ENCODE peak calls at places on chromosomes 13 and 19, in seven cellular contexts. One of them, this sample, is unnamed.
A peak's percentile ranks its signal among the peaks of the same experiment; 100 is the strongest.

GRCh38 chr19:47779524-47780214 is 1.2 kb downstream of the SELENOW start:
- DNase-seq in GM23338: no peak
- DNase-seq in ascending aorta: peak; percentile 84
- DNase-seq in esophagus squamous epithelium: no peak
- DNase-seq in adrenal gland: no peak
- DNase-seq in lung: no peak
- DNase-seq in IMR-90: no peak
- DNase-seq in this sample: no peak

GRCh38 chr19:1860133-1860775 is 3.1 kb downstream of the KLF16 start:
- DNase-seq in esophagus squamous epithelium: no peak
- DNase-seq in ascending aorta: no peak
- DNase-seq in adrenal gland: no peak
- DNase-seq in GM23338: peak; percentile 73
- DNase-seq in IMR-90: peak; percentile 81
- DNase-seq in lung: no peak
- DNase-seq in this sample: peak; percentile 67

GRCh38 chr13:106078191-106078590 is 457.3 kb downstream of the EFNB2 start:
- DNase-seq in IMR-90: peak; percentile 49
- DNase-seq in GM23338: peak; percentile 14
- DNase-seq in esophagus squamous epithelium: no peak
- DNase-seq in adrenal gland: no peak
- DNase-seq in lung: no peak
- DNase-seq in ascending aorta: no peak
- DNase-seq in this sample: no peak

GRCh38 chr19:15436012-15436825 is 13.5 kb downstream of the WIZ start:
- DNase-seq in GM23338: peak; percentile 43
- DNase-seq in esophagus squamous epithelium: no peak
- DNase-seq in lung: no peak
- DNase-seq in adrenal gland: no peak
- DNase-seq in ascending aorta: no peak
- DNase-seq in IMR-90: no peak
- DNase-seq in this sample: no peak

GRCh38 chr13:34731486-34731885 is 210.6 kb upstream of the NBEA start:
- DNase-seq in GM23338: no peak
- DNase-seq in esophagus squamous epithelium: no peak
- DNase-seq in IMR-90: no peak
- DNase-seq in lung: no peak
- DNase-seq in ascending aorta: no peak
- DNase-seq in adrenal gland: no peak
- DNase-seq in this sample: peak; percentile 75

GRCh38 chr19:28934626-28935025 is 278.3 kb downstream of the UQCRFS1 start:
- DNase-seq in esophagus squamous epithelium: no peak
- DNase-seq in GM23338: no peak
- DNase-seq in ascending aorta: no peak
- DNase-seq in IMR-90: peak; percentile 40
- DNase-seq in adrenal gland: no peak
- DNase-seq in lung: no peak
- DNase-seq in this sample: no peak

GRCh38 chr13:112572408-112572807 is 15.5 kb downstream of the TUBGCP3 start:
- DNase-seq in IMR-90: peak; percentile 18
- DNase-seq in GM23338: no peak
- DNase-seq in adrenal gland: no peak
- DNase-seq in lung: no peak
- DNase-seq in ascending aorta: no peak
- DNase-seq in esophagus squamous epithelium: no peak
- DNase-seq in this sample: no peak

GRCh38 chr13:94176576-94176975 is 302.9 kb downstream of the DCT start:
- DNase-seq in GM23338: no peak
- DNase-seq in lung: no peak
- DNase-seq in adrenal gland: no peak
- DNase-seq in esophagus squamous epithelium: no peak
- DNase-seq in IMR-90: no peak
- DNase-seq in ascending aorta: no peak
- DNase-seq in this sample: no peak

GRCh38 chr13:60448907-60449510 is 52.0 kb downstream of the TDRD3 start:
- DNase-seq in IMR-90: peak; percentile 68
- DNase-seq in esophagus squamous epithelium: no peak
- DNase-seq in ascending aorta: no peak
- DNase-seq in lung: no peak
- DNase-seq in adrenal gland: peak; percentile 29
- DNase-seq in GM23338: peak; percentile 66
- DNase-seq in this sample: peak; percentile 5

GRCh38 chr19:13748169-13748884 is 16.0 kb upstream of the MRI1 start:
- DNase-seq in esophagus squamous epithelium: no peak
- DNase-seq in IMR-90: peak; percentile 74
- DNase-seq in ascending aorta: no peak
- DNase-seq in lung: no peak
- DNase-seq in adrenal gland: peak; percentile 64
- DNase-seq in GM23338: peak; percentile 43
- DNase-seq in this sample: no peak

GRCh38 chr13:74774252-74774651 is 640.0 kb upstream of the KLF12 start:
- DNase-seq in esophagus squamous epithelium: no peak
- DNase-seq in adrenal gland: no peak
- DNase-seq in IMR-90: peak; percentile 75
- DNase-seq in lung: no peak
- DNase-seq in ascending aorta: no peak
- DNase-seq in GM23338: no peak
- DNase-seq in this sample: no peak

GRCh38 chr13:92734068-92734467 is 492.5 kb upstream of the GPC6 start:
- DNase-seq in lung: no peak
- DNase-seq in IMR-90: no peak
- DNase-seq in adrenal gland: no peak
- DNase-seq in esophagus squamous epithelium: no peak
- DNase-seq in ascending aorta: no peak
- DNase-seq in GM23338: no peak
- DNase-seq in this sample: no peak

GRCh38 chr13:25886438-25887214 is 165.2 kb downstream of the SHISA2 start:
- DNase-seq in IMR-90: peak; percentile 44
- DNase-seq in esophagus squamous epithelium: no peak
- DNase-seq in ascending aorta: no peak
- DNase-seq in GM23338: no peak
- DNase-seq in adrenal gland: no peak
- DNase-seq in lung: no peak
- DNase-seq in this sample: no peak

GRCh38 chr13:76965759-76966421 is 17.6 kb downstream of the ACOD1 start:
- DNase-seq in esophagus squamous epithelium: no peak
- DNase-seq in GM23338: no peak
- DNase-seq in ascending aorta: peak; percentile 72
- DNase-seq in lung: no peak
- DNase-seq in IMR-90: peak; percentile 61
- DNase-seq in adrenal gland: peak; percentile 43
- DNase-seq in this sample: no peak

GRCh38 chr13:101916108-101916757 is 463.8 kb downstream of the ITGBL1 start:
- DNase-seq in esophagus squamous epithelium: no peak
- DNase-seq in IMR-90: no peak
- DNase-seq in ascending aorta: no peak
- DNase-seq in adrenal gland: no peak
- DNase-seq in GM23338: peak; percentile 81
- DNase-seq in lung: no peak
- DNase-seq in this sample: peak; percentile 89

GRCh38 chr13:30158774-30159445 is 148.4 kb downstream of the KATNAL1 start:
- DNase-seq in lung: no peak
- DNase-seq in ascending aorta: no peak
- DNase-seq in esophagus squamous epithelium: no peak
- DNase-seq in GM23338: no peak
- DNase-seq in adrenal gland: no peak
- DNase-seq in IMR-90: peak; percentile 71
- DNase-seq in this sample: no peak

GRCh38 chr19:4288091-4288777 is 9.2 kb downstream of the SHD start:
- DNase-seq in esophagus squamous epithelium: no peak
- DNase-seq in GM23338: peak; percentile 59
- DNase-seq in lung: no peak
- DNase-seq in IMR-90: no peak
- DNase-seq in adrenal gland: no peak
- DNase-seq in ascending aorta: no peak
- DNase-seq in this sample: no peak

GRCh38 chr13:40694426-40694825 is 28.0 kb upstream of the FOXO1 start:
- DNase-seq in esophagus squamous epithelium: no peak
- DNase-seq in lung: no peak
- DNase-seq in IMR-90: no peak
- DNase-seq in ascending aorta: no peak
- DNase-seq in GM23338: no peak
- DNase-seq in adrenal gland: no peak
- DNase-seq in this sample: no peak

GRCh38 chr19:38852231-38853044 is 2.7 kb upstream of the HNRNPL start:
- DNase-seq in lung: peak; percentile 67
- DNase-seq in esophagus squamous epithelium: no peak
- DNase-seq in GM23338: peak; percentile 78
- DNase-seq in IMR-90: peak; percentile 79
- DNase-seq in ascending aorta: peak; percentile 80
- DNase-seq in adrenal gland: peak; percentile 77
- DNase-seq in this sample: peak; percentile 49

GRCh38 chr13:62294210-62294609 is 878.6 kb upstream of the PCDH20 start:
- DNase-seq in esophagus squamous epithelium: no peak
- DNase-seq in adrenal gland: no peak
- DNase-seq in IMR-90: peak; percentile 18
- DNase-seq in ascending aorta: no peak
- DNase-seq in GM23338: no peak
- DNase-seq in lung: no peak
- DNase-seq in this sample: no peak

GRCh38 chr13:98445340-98446233 is 131.3 kb downstream of the STK24 start:
- DNase-seq in IMR-90: peak; percentile 41
- DNase-seq in ascending aorta: peak; percentile 81
- DNase-seq in GM23338: peak; percentile 91
- DNase-seq in lung: peak; percentile 66
- DNase-seq in esophagus squamous epithelium: no peak
- DNase-seq in adrenal gland: peak; percentile 66
- DNase-seq in this sample: peak; percentile 87

DNA sequence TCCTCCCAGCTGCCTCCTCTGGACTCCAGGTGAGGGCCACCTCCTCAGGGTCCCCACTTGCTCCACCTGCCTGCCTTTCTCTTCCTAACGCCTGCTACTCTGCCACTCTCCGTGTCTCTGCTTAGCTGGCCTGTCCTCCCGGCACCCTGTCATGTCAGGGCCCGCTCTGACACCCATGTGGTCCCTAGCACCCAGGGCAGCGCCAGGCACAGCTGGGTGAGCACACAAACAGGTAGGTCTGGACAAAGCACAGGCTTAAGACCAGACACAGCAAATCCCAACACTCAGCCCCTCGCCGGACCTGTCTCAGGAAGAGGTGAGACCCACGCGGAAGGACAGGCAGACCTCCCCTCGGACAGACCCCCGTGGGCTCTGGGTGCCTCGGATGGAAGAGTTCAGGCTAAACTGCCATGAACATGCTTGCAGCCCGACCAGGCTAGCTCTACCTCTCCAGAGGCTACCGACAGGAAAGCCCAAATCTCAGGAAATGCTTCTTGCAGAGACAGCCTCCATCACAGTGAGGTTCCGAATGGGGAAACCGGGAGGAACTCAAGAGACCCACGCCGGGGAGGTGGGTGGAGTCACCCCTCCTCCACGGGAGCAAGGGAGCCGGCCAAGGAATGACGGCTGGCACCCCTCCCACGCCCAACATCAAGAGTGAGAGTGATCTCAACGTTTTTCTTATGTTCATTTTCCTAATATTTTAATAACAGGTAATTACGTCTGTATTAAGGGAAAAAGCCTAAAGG is 12.5 kb downstream of the ZNF787 start:
- DNase-seq in GM23338: no peak
- DNase-seq in lung: no peak
- DNase-seq in esophagus squamous epithelium: no peak
- DNase-seq in adrenal gland: no peak
- DNase-seq in ascending aorta: no peak
- DNase-seq in IMR-90: peak; percentile 12
- DNase-seq in this sample: no peak
- H3K4me3 ChIP-seq in GM23338: no peak overlapping the region
- H3K4me3 ChIP-seq in lung: no peak overlapping the region
- H3K4me3 ChIP-seq in esophagus squamous epithelium: no peak overlapping the region
- H3K4me3 ChIP-seq in adrenal gland: no peak overlapping the region
- H3K4me3 ChIP-seq in ascending aorta: peak overlapping the region; percentile 17
- H3K4me3 ChIP-seq in IMR-90: no peak overlapping the region
- H3K4me3 ChIP-seq in this sample: no peak overlapping the region

GRCh38 chr19:5588441-5588840 is 20.7 kb upstream of the TINCR start:
- DNase-seq in adrenal gland: no peak
- DNase-seq in IMR-90: no peak
- DNase-seq in esophagus squamous epithelium: no peak
- DNase-seq in ascending aorta: no peak
- DNase-seq in lung: no peak
- DNase-seq in GM23338: no peak
- DNase-seq in this sample: no peak
- H3K27me3 ChIP-seq in adrenal gland: no peaks in the 10 kb centered on the region
- H3K27me3 ChIP-seq in IMR-90: no peaks in the 10 kb centered on the region
- H3K27me3 ChIP-seq in esophagus squamous epithelium: no peaks in the 10 kb centered on the region
- H3K27me3 ChIP-seq in ascending aorta: no peaks in the 10 kb centered on the region
- H3K27me3 ChIP-seq in lung: no peaks in the 10 kb centered on the region
- H3K27me3 ChIP-seq in GM23338: no peaks in the 10 kb centered on the region
- H3K27me3 ChIP-seq in this sample: no peaks in the 10 kb centered on the region

GRCh38 chr19:46521241-46521640 is 25.6 kb upstream of the PNMA8B start:
- DNase-seq in adrenal gland: no peak
- DNase-seq in ascending aorta: no peak
- DNase-seq in lung: no peak
- DNase-seq in esophagus squamous epithelium: no peak
- DNase-seq in GM23338: no peak
- DNase-seq in IMR-90: no peak
- DNase-seq in this sample: no peak
- H3K4me3 ChIP-seq in adrenal gland: no peak overlapping the region
- H3K4me3 ChIP-seq in ascending aorta: no peak overlapping the region
- H3K4me3 ChIP-seq in lung: no peak overlapping the region
- H3K4me3 ChIP-seq in esophagus squamous epithelium: no peak overlapping the region
- H3K4me3 ChIP-seq in GM23338: no peak overlapping the region
- H3K4me3 ChIP-seq in IMR-90: no peak overlapping the region
- H3K4me3 ChIP-seq in this sample: no peak overlapping the region

GRCh38 chr19:44748426-44749254 is at the start of gene BCL3:
- DNase-seq in GM23338: peak; percentile 25
- DNase-seq in esophagus squamous epithelium: no peak
- DNase-seq in lung: peak; percentile 77
- DNase-seq in ascending aorta: peak; percentile 77
- DNase-seq in adrenal gland: peak; percentile 75
- DNase-seq in IMR-90: no peak
- DNase-seq in this sample: peak; percentile 34

GRCh38 chr19:44747739-44748425 is 626 bp upstream of the BCL3 start:
- DNase-seq in IMR-90: peak; percentile 61
- DNase-seq in adrenal gland: peak; percentile 78
- DNase-seq in esophagus squamous epithelium: no peak
- DNase-seq in lung: peak; percentile 79
- DNase-seq in GM23338: peak; percentile 71
- DNase-seq in ascending aorta: peak; percentile 78
- DNase-seq in this sample: no peak

GRCh38 chr19:44750713-44751112 is 2.2 kb downstream of the BCL3 start:
- DNase-seq in IMR-90: no peak
- DNase-seq in ascending aorta: no peak
- DNase-seq in adrenal gland: no peak
- DNase-seq in esophagus squamous epithelium: no peak
- DNase-seq in lung: no peak
- DNase-seq in GM23338: no peak
- DNase-seq in this sample: no peak

GRCh38 chr19:44749318-44749717 is 810 bp downstream of the BCL3 start:
- DNase-seq in GM23338: no peak
- DNase-seq in esophagus squamous epithelium: no peak
- DNase-seq in adrenal gland: no peak
- DNase-seq in ascending aorta: no peak
- DNase-seq in lung: no peak
- DNase-seq in IMR-90: no peak
- DNase-seq in this sample: no peak

GRCh38 chr19:44749994-44750393 is 1.5 kb downstream of the BCL3 start:
- DNase-seq in esophagus squamous epithelium: no peak
- DNase-seq in lung: no peak
- DNase-seq in adrenal gland: no peak
- DNase-seq in GM23338: no peak
- DNase-seq in IMR-90: no peak
- DNase-seq in ascending aorta: no peak
- DNase-seq in this sample: no peak
- H3K27me3 ChIP-seq in esophagus squamous epithelium: no peaks in the 10 kb centered on the region
- H3K27me3 ChIP-seq in lung: no peaks in the 10 kb centered on the region
- H3K27me3 ChIP-seq in adrenal gland: no peaks in the 10 kb centered on the region
- H3K27me3 ChIP-seq in GM23338: peaks cover 95% of the 10 kb centered on the region
- H3K27me3 ChIP-seq in IMR-90: no peaks in the 10 kb centered on the region
- H3K27me3 ChIP-seq in ascending aorta: no peaks in the 10 kb centered on the region
- H3K27me3 ChIP-seq in this sample: no peaks in the 10 kb centered on the region

GRCh38 chr19:36851898-36852297 is 1.2 kb downstream of the ZNF345 start:
- DNase-seq in esophagus squamous epithelium: no peak
- DNase-seq in IMR-90: no peak
- DNase-seq in GM23338: no peak
- DNase-seq in ascending aorta: no peak
- DNase-seq in lung: no peak
- DNase-seq in adrenal gland: no peak
- DNase-seq in this sample: no peak
- H3K4me3 ChIP-seq in esophagus squamous epithelium: no peak overlapping the region
- H3K4me3 ChIP-seq in IMR-90: no peak overlapping the region
- H3K4me3 ChIP-seq in GM23338: peak overlapping the region; percentile 73
- H3K4me3 ChIP-seq in ascending aorta: peak overlapping the region; percentile 78
- H3K4me3 ChIP-seq in lung: no peak overlapping the region
- H3K4me3 ChIP-seq in adrenal gland: no peak overlapping the region
- H3K4me3 ChIP-seq in this sample: peak overlapping the region; percentile 83